ENCODE peak calls at places on chromosomes 5 and 9, in seven cellular contexts. N is adrenal gland, K is A549, O is GM12892, B is HepG2, F is ovary, W is body of pancreas. E is an unnamed sample.

GRCh38 chr5:60323596-60323995 is 376.4 kb downstream of the DEPDC1B start:
- DNase-seq in N (no peak), K (no peak), O (no peak), B (no peak), F (no peak), W (no peak), E (no peak)

GRCh38 chr9:123776856-123777560 is 152.9 kb downstream of the DENND1A start:
- DNase-seq in N (no peak), K (no peak), O (no peak), B (no peak), F (no peak), W (no peak), E (no peak)

GRCh38 chr5:116872986-116873385 is 298.4 kb upstream of the SEMA6A start:
- DNase-seq in N (no peak), K (no peak), O (no peak), B (no peak), F (no peak), W (no peak), E (no peak)

GRCh38 chr5:11528720-11529119 is 375.5 kb downstream of the CTNND2 start:
- DNase-seq in N (no peak), K (no peak), O (no peak), B (no peak), F (no peak), W (no peak), E (no peak)

GRCh38 chr9:127520941-127521918 is 69.9 kb downstream of the LRSAM1 start:
- DNase-seq in N (no peak), K (no peak), O (no peak), B (no peak), F (peak), W (peak), E (peak)

GRCh38 chr5:54514841-54515432 is 2.6 kb upstream of the SNX18 start:
- DNase-seq in N (no peak), K (no peak), O (no peak), B (no peak), F (no peak), W (no peak), E (no peak)

GRCh38 chr9:128702949-128703615 is 779 bp downstream of the PKN3 start:
- DNase-seq in N (no peak), K (peak), O (peak), B (no peak), F (no peak), W (no peak), E (no peak)

GRCh38 chr9:131951155-131951554 is 128.5 kb downstream of the MED27 start:
- DNase-seq in N (no peak), K (no peak), O (no peak), B (no peak), F (no peak), W (no peak), E (no peak)

GRCh38 chr5:149549461-149550266 is 1.6 kb downstream of the CSNK1A1 start:
- DNase-seq in N (peak), K (peak), O (peak), B (peak), F (no peak), W (peak), E (no peak)

GRCh38 chr5:1300581-1301083 is 5.8 kb upstream of the TERT start:
- DNase-seq in N (no peak), K (no peak), O (no peak), B (no peak), F (no peak), W (no peak), E (no peak)

GRCh38 chr5:123068368-123068767 is 20.7 kb upstream of the PRDM6 start:
- DNase-seq in N (no peak), K (no peak), O (no peak), B (no peak), F (no peak), W (no peak), E (no peak)

GRCh38 chr5:164345853-164346252 is 840.4 kb downstream of the MAT2B start:
- DNase-seq in N (no peak), K (no peak), O (no peak), B (no peak), F (no peak), W (no peak), E (no peak)

DNA sequence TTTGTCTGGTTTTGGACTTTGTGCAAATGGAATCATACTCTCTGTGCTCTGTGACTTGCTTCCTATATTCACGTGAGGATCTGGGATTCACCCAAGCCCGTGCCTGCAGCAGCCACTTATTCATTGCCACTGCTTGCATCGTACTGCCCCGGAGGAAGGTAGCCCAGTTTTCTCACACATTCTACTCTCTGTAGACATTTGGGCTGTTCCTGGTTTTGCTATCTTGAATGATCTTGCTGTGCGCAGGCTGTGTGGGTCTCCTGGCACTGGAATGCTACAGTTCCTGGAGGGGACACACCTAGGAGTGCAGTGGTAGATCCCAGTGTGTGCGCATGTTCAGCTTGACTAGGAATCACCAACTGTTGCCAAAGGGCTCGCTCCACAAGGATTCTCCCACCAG is 99.2 kb upstream of the BOD1 start:
- DNase-seq in N (no peak), K (no peak), O (no peak), B (no peak), F (no peak), W (no peak), E (no peak)
- TF ChIP-seq POLR2A in N (no peak), K (no peak), O (no peak), B (no peak), F (no peak), W (no peak), E (no peak)

DNA sequence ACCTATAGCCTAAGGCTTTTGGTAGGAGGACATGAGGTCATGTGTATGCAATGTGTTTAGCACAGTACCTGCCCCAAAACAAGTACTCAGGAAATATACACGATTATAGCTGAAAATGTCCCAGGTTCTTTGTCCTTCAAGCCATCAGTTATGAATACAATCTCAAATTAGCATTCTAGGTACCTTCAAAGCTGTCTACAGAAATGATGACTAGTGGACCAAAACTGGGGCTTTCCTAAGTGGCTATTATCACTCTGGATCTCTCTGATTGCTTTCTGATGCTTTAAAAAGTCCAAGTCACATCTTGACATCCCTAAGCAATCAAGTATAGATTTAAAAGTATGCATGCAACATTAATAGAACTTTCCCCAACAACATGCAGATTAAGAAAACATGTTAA is 93.0 kb upstream of the SLIT3 start:
- DNase-seq in N (no peak), K (no peak), O (no peak), B (no peak), F (no peak), W (no peak), E (no peak)
- TF ChIP-seq POLR2A in N (no peak), K (no peak), O (no peak), B (no peak), F (no peak), W (no peak), E (no peak)

DNA sequence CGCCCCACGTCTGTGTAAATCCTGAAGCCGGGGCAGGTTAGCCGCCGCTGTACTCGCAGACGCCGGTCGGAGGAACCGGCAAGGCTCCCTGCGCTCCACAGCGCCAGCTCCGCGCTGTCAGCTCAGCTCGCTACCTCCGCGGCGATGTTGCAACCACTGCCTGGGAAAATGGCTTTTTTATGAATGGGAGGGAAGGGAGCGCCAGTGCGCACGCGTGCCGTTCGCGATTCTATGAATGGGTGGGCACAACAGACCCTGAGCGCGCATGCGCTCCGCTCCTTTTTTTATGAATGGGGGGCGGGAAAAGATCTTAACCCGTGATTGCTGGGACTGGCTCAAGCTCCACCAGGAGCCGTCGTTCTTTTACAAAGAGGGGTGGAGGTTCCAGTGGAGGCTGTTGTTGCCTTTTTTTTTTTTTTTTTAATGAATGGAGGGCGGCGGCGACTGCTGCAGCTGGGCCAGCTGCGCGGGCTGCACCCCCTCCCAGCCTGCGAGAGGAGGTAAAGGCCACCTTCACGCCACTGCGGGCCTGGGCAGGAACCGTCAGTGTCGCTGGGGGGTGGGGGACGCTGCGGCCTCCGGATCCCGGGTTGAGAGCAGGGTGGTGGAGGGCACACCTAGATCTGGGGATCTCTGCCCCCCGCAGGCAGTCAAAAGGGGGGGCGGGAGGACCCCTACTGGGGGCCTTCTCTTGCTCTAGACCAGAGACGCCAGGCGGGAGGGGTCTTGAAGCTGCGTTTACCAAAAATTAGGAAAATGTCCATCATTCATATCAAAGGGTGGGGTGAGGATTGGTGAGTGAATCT is at the start of gene SPRY4:
- DNase-seq in N (peak), K (peak), O (peak), B (peak), F (peak), W (peak), E (peak)
- TF ChIP-seq POLR2A in N (peak), K (peak), O (peak), B (no peak), F (peak), W (peak), E (peak)

GRCh38 chr5:141508808-141509611 is 20.1 kb downstream of the PCDHGC5 start:
- DNase-seq in N (peak), K (no peak), O (no peak), B (peak), F (peak), W (no peak), E (peak)
- TF ChIP-seq POLR2A in N (peak), K (no peak), O (no peak), B (no peak), F (peak), W (no peak), E (peak)